ENCODE peak calls at places on chromosome 19, in eight cellular contexts. L is BJ, Z is OCI-LY7, J is bronchial epithelial cell, K is colonic mucosa, M is ascending aorta, W is suprapubic skin, E is IMR-90. F is an unnamed sample.

GRCh38 chr19:15508035-15508710 is at the start of gene CYP4F22:
- DNase-seq in J (no peak), K (no peak), M (no peak), E (no peak), L (no peak), W (no peak), Z (no peak), F (no peak)

GRCh38 chr19:3095375-3096191 is 1.4 kb downstream of the GNA11 start:
- DNase-seq in W (peak; percentile 71), E (no peak), M (no peak), J (peak; percentile 10), Z (no peak), K (peak; percentile 63), L (no peak), F (no peak)

GRCh38 chr19:54287456-54287855 is 6.5 kb upstream of the LILRB2 start:
- DNase-seq in L (peak; percentile 21), M (no peak), Z (no peak), J (no peak), K (no peak), W (no peak), E (peak; percentile 52), F (no peak)

GRCh38 chr19:48881741-48882657 is 9.8 kb downstream of the PPP1R15A start:
- DNase-seq in M (no peak), J (no peak), W (no peak), E (no peak), K (no peak), L (no peak), Z (peak; percentile 70), F (no peak)

GRCh38 chr19:21482863-21483276 is 22.5 kb upstream of the ZNF429 start:
- DNase-seq in J (no peak), K (peak; percentile 45), L (no peak), E (no peak), Z (peak; percentile 44), W (no peak), M (peak; percentile 88), F (no peak)

GRCh38 chr19:3136684-3137055 is 837 bp downstream of the GNA15 start:
- DNase-seq in L (no peak), Z (no peak), M (no peak), W (no peak), K (no peak), E (no peak), J (peak; percentile 86), F (no peak)

GRCh38 chr19:38107129-38107528 is 116.9 kb downstream of the DPF1 start:
- DNase-seq in L (no peak), Z (no peak), M (no peak), W (no peak), J (no peak), K (no peak), E (no peak), F (no peak)

GRCh38 chr19:38647368-38647965 is at the start of gene ACTN4:
- DNase-seq in Z (peak; percentile 97), J (peak; percentile 81), E (peak; percentile 94), W (peak; percentile 99), M (peak; percentile 99), K (peak; percentile 99), L (peak; percentile 74), F (peak; percentile 88)

GRCh38 chr19:44824758-44825157 is 15.9 kb downstream of the BCAM start:
- DNase-seq in J (no peak), W (no peak), L (no peak), E (no peak), M (no peak), K (no peak), Z (no peak), F (no peak)

GRCh38 chr19:1855040-1855827 is 7.0 kb upstream of the REXO1 start:
- DNase-seq in K (peak; percentile 95), J (peak; percentile 71), L (peak; percentile 57), E (peak; percentile 85), W (peak; percentile 96), Z (peak; percentile 82), M (peak; percentile 92), F (no peak)

GRCh38 chr19:57434386-57435061 is 601 bp upstream of the ZNF749 start:
- DNase-seq in K (no peak), J (peak; percentile 28), L (no peak), W (no peak), E (no peak), M (no peak), Z (no peak), F (no peak)

GRCh38 chr19:290539-291521 is at the start of gene PLPP2:
- DNase-seq in K (peak; percentile 65), M (no peak), L (no peak), Z (no peak), J (no peak), E (no peak), W (no peak), F (no peak)

GRCh38 chr19:45251452-45252354 is 632 bp downstream of the MARK4 start:
- DNase-seq in L (no peak), K (no peak), W (peak; percentile 73), Z (peak; percentile 24), M (no peak), J (no peak), E (no peak), F (no peak)

GRCh38 chr19:681029-681626 is 4.9 kb downstream of the FSTL3 start:
- DNase-seq in K (no peak), W (no peak), M (peak; percentile 80), J (no peak), L (no peak), E (no peak), Z (peak; percentile 93), F (no peak)

GRCh38 chr19:14300281-14300680 is 81.0 kb upstream of the ADGRE5 start:
- DNase-seq in K (no peak), M (no peak), J (no peak), W (no peak), Z (peak; percentile 29), L (no peak), E (no peak), F (no peak)

GRCh38 chr19:8550070-8550469 is 27.2 kb downstream of the MYO1F start:
- DNase-seq in Z (no peak), M (no peak), J (no peak), L (no peak), W (no peak), K (no peak), E (no peak), F (no peak)

GRCh38 chr19:48644839-48645651 is 942 bp downstream of the CA11 start:
- DNase-seq in K (peak; percentile 75), E (peak; percentile 65), L (no peak), J (peak; percentile 52), M (peak; percentile 91), Z (peak; percentile 79), W (peak; percentile 87), F (no peak)

GRCh38 chr19:19531951-19532805 is 3.5 kb downstream of the YJEFN3 start:
- DNase-seq in J (no peak), E (peak; percentile 44), L (no peak), Z (peak; percentile 76), M (peak; percentile 90), W (peak; percentile 85), K (peak; percentile 85), F (no peak)

GRCh38 chr19:1121395-1121794 is 17.6 kb downstream of the GPX4 start:
- DNase-seq in L (no peak), Z (no peak), W (no peak), K (no peak), E (no peak), M (no peak), J (no peak), F (no peak)

GRCh38 chr19:39352549-39353285 is 10.5 kb downstream of the SAMD4B start:
- DNase-seq in E (no peak), W (no peak), Z (no peak), M (no peak), L (no peak), J (no peak), K (no peak), F (no peak)

GRCh38 chr19:42606660-42607351 is 12.1 kb upstream of the CEACAM8 start:
- DNase-seq in K (peak; percentile 61), L (no peak), J (peak; percentile 54), Z (peak; percentile 56), W (no peak), M (no peak), E (peak; percentile 27), F (no peak)

GRCh38 chr19:44668985-44669764 is 2.1 kb upstream of the CEACAM19 start:
- DNase-seq in E (no peak), M (no peak), L (no peak), W (no peak), Z (no peak), K (no peak), J (no peak), F (no peak)

GRCh38 chr19:53789708-53790678 is 34.1 kb downstream of the NLRP12 start:
- DNase-seq in W (no peak), Z (no peak), L (no peak), J (no peak), M (no peak), K (no peak), E (no peak), F (no peak)

GRCh38 chr19:35510626-35510964 is 2.9 kb downstream of the DMKN start:
- DNase-seq in L (no peak), Z (no peak), M (no peak), J (no peak), W (no peak), K (no peak), E (no peak), F (no peak)
- TF ChIP-seq CTCF in L (no peak), Z (peak; percentile 2), M (no peak), J (no peak), W (no peak), K (no peak), E (no peak), F (no peak)

GRCh38 chr19:6533000-6533328 is 2.1 kb downstream of the TNFSF9 start:
- DNase-seq in E (no peak), Z (no peak), W (no peak), K (no peak), M (no peak), J (no peak), L (no peak), F (no peak)

GRCh38 chr19:6531163-6531955 is 533 bp downstream of the TNFSF9 start:
- DNase-seq in Z (no peak), L (no peak), K (no peak), M (no peak), W (peak; percentile 69), J (no peak), E (no peak), F (no peak)

GRCh38 chr19:6532244-6532999 is 1.6 kb downstream of the TNFSF9 start:
- DNase-seq in E (no peak), W (no peak), J (no peak), L (no peak), K (no peak), Z (peak; percentile 78), M (no peak), F (no peak)

GRCh38 chr19:6530385-6531162 is at the start of gene TNFSF9:
- DNase-seq in W (peak; percentile 95), Z (peak; percentile 95), E (peak; percentile 59), M (peak; percentile 90), L (peak; percentile 14), J (peak; percentile 68), K (peak; percentile 96), F (peak; percentile 51)

GRCh38 chr19:6531956-6532243 is 1.1 kb downstream of the TNFSF9 start:
- DNase-seq in W (no peak), Z (peak; percentile 40), L (no peak), J (no peak), K (no peak), M (no peak), E (no peak), F (no peak)
- H3K4me3 ChIP-seq in W (peak overlapping the region; percentile 69), Z (peak overlapping the region; percentile 91), L (no peak overlapping the region), J (peak overlapping the region; percentile 62), K (no peak overlapping the region), M (peak overlapping the region; percentile 62), E (no peak overlapping the region), F (peak overlapping the region; percentile 73)

GRCh38 chr19:47195462-47195861 is 35.5 kb downstream of the BBC3 start:
- DNase-seq in W (no peak), L (no peak), E (no peak), Z (no peak), J (no peak), M (no peak), K (no peak), F (no peak)
- TF ChIP-seq CTCF in W (no peak), L (no peak), E (no peak), Z (no peak), J (no peak), M (no peak), K (no peak), F (no peak)

GRCh38 chr19:5340637-5341447 is at the start of gene PTPRS:
- DNase-seq in Z (peak; percentile 88), K (peak; percentile 61), J (peak; percentile 18), L (no peak), M (peak; percentile 82), W (peak; percentile 79), E (peak; percentile 74), F (peak; percentile 23)
- H3K4me3 ChIP-seq in Z (peak within 1 kb of the TSS; percentile 77), K (peak within 1 kb of the TSS; percentile 42), J (peak within 1 kb of the TSS; percentile 36), L (peak within 1 kb of the TSS; percentile 59), M (peak within 1 kb of the TSS; percentile 80), W (peak within 1 kb of the TSS; percentile 71), E (peak within 1 kb of the TSS; percentile 78), F (peak within 1 kb of the TSS; percentile 65)